ENCODE peak calls at places on chromosomes 1 and 21, in eight cellular contexts. C is H54; S is CD4-positive, alpha-beta T cell; R is left kidney; Q is SW 1271; M is HFF-Myc; T is kidney; D is suprapubic skin. U is an unnamed sample.

GRCh38 chr21:10463156-10463555 is 58.2 kb upstream of the TPTE start:
- DNase-seq in C (no peak), S (no peak), R (no peak), Q (no peak), M (no peak), T (no peak), D (no peak), U (no peak)

GRCh38 chr21:35428489-35428888 is 379.4 kb upstream of the RUNX1 start:
- DNase-seq in C (no peak), S (peak; percentile 58), R (peak; percentile 28), Q (no peak), M (no peak), T (no peak), D (peak; percentile 61), U (peak; percentile 4)

GRCh38 chr21:34536820-34537219 is 24.8 kb upstream of the KCNE1 start:
- DNase-seq in C (no peak), S (no peak), R (no peak), Q (peak; percentile 7), M (no peak), T (no peak), D (no peak), U (peak; percentile 68)

GRCh38 chr1:33791251-33791650 is 72.6 kb upstream of the HMGB4 start:
- DNase-seq in C (no peak), S (no peak), R (no peak), Q (no peak), M (no peak), T (no peak), D (no peak), U (no peak)

GRCh38 chr1:97925161-97925560 is 4.3 kb upstream of the DPYD start:
- DNase-seq in C (no peak), S (no peak), R (no peak), Q (no peak), M (no peak), T (no peak), D (no peak), U (peak; percentile 54)

GRCh38 chr1:198444792-198445191 is 95.7 kb downstream of the ATP6V1G3 start:
- DNase-seq in C (no peak), S (no peak), R (no peak), Q (no peak), M (no peak), T (no peak), D (no peak), U (peak; percentile 82)

GRCh38 chr1:242425232-242425631 is 99.3 kb downstream of the PLD5 start:
- DNase-seq in C (peak; percentile 6), S (no peak), R (no peak), Q (peak; percentile 25), M (no peak), T (no peak), D (no peak), U (peak; percentile 4)

GRCh38 chr21:45826733-45827692 is 154.6 kb upstream of the COL6A1 start:
- DNase-seq in C (no peak), S (no peak), R (no peak), Q (no peak), M (no peak), T (no peak), D (no peak), U (no peak)

GRCh38 chr1:102858695-102859094 is 249.6 kb downstream of the COL11A1 start:
- DNase-seq in C (no peak), S (no peak), R (peak; percentile 66), Q (no peak), M (peak; percentile 85), T (no peak), D (no peak), U (peak; percentile 85)

GRCh38 chr1:207923561-207923960 is 12.6 kb upstream of the CD34 start:
- DNase-seq in C (no peak), S (no peak), R (peak; percentile 74), Q (no peak), M (no peak), T (no peak), D (no peak), U (no peak)

GRCh38 chr1:17594690-17595601 is 55.4 kb downstream of the ARHGEF10L start:
- DNase-seq in C (no peak), S (no peak), R (no peak), Q (no peak), M (no peak), T (no peak), D (no peak), U (no peak)

GRCh38 chr1:102902045-102902444 is 206.3 kb downstream of the COL11A1 start:
- DNase-seq in C (no peak), S (no peak), R (no peak), Q (no peak), M (no peak), T (no peak), D (no peak), U (peak; percentile 34)

GRCh38 chr1:234256359-234256758 is 116.9 kb upstream of the COA6 start:
- DNase-seq in C (no peak), S (no peak), R (no peak), Q (no peak), M (no peak), T (no peak), D (no peak), U (peak; percentile 35)

GRCh38 chr1:85333186-85333585 is 56.8 kb upstream of the BCL10 start:
- DNase-seq in C (no peak), S (no peak), R (no peak), Q (no peak), M (no peak), T (no peak), D (no peak), U (no peak)

GRCh38 chr1:201433609-201434008 is 12.1 kb upstream of the TNNI1 start:
- DNase-seq in C (no peak), S (no peak), R (no peak), Q (no peak), M (no peak), T (no peak), D (no peak), U (no peak)

GRCh38 chr1:25487628-25488027 is 55.8 kb upstream of the LDLRAP1 start:
- DNase-seq in C (no peak), S (peak; percentile 17), R (no peak), Q (no peak), M (no peak), T (no peak), D (no peak), U (no peak)

GRCh38 chr1:30883389-30884172 is 25.0 kb downstream of the SDC3 start:
- DNase-seq in C (no peak), S (no peak), R (no peak), Q (no peak), M (no peak), T (no peak), D (no peak), U (no peak)

GRCh38 chr1:154320882-154321608 is at the start of gene AQP10:
- DNase-seq in C (no peak), S (no peak), R (peak; percentile 23), Q (no peak), M (no peak), T (no peak), D (no peak), U (no peak)

U was measured in EL.